ENCODE peak calls at places on chromosomes 7 and 10, in eight cellular contexts. One of them, this sample, is unnamed.

GRCh38 chr10:114869500-114869899 is 47.9 kb downstream of the FHIP2A start:
- DNase-seq in B cell: no peak
- DNase-seq in thoracic aorta: no peak
- DNase-seq in lower leg skin: no peak
- DNase-seq in AG04449: peak
- DNase-seq in cardiac muscle cell: peak
- DNase-seq in GM10248: no peak
- DNase-seq in glutamatergic neuron: no peak
- DNase-seq in this sample: no peak

GRCh38 chr10:11730779-11731178 is 11.4 kb upstream of the ECHDC3 start:
- DNase-seq in GM10248: no peak
- DNase-seq in glutamatergic neuron: no peak
- DNase-seq in cardiac muscle cell: no peak
- DNase-seq in AG04449: no peak
- DNase-seq in lower leg skin: no peak
- DNase-seq in thoracic aorta: no peak
- DNase-seq in B cell: no peak
- DNase-seq in this sample: no peak

GRCh38 chr7:23691320-23691719 is 11.3 kb downstream of the FAM221A start:
- DNase-seq in GM10248: no peak
- DNase-seq in cardiac muscle cell: no peak
- DNase-seq in lower leg skin: no peak
- DNase-seq in glutamatergic neuron: no peak
- DNase-seq in B cell: no peak
- DNase-seq in AG04449: no peak
- DNase-seq in thoracic aorta: no peak
- DNase-seq in this sample: no peak

GRCh38 chr7:20783716-20784310 is 2.9 kb downstream of the SP8 start:
- DNase-seq in lower leg skin: no peak
- DNase-seq in B cell: peak
- DNase-seq in GM10248: peak
- DNase-seq in cardiac muscle cell: no peak
- DNase-seq in thoracic aorta: no peak
- DNase-seq in AG04449: no peak
- DNase-seq in glutamatergic neuron: peak
- DNase-seq in this sample: peak

GRCh38 chr10:63407136-63407662 is 58.6 kb downstream of the JMJD1C start:
- DNase-seq in lower leg skin: no peak
- DNase-seq in glutamatergic neuron: no peak
- DNase-seq in cardiac muscle cell: no peak
- DNase-seq in thoracic aorta: no peak
- DNase-seq in B cell: no peak
- DNase-seq in GM10248: no peak
- DNase-seq in AG04449: no peak
- DNase-seq in this sample: no peak

GRCh38 chr10:119595134-119595714 is 1.5 kb downstream of the TIAL1 start:
- DNase-seq in lower leg skin: no peak
- DNase-seq in AG04449: no peak
- DNase-seq in glutamatergic neuron: no peak
- DNase-seq in GM10248: no peak
- DNase-seq in cardiac muscle cell: peak
- DNase-seq in thoracic aorta: no peak
- DNase-seq in B cell: no peak
- DNase-seq in this sample: no peak

GRCh38 chr10:97529685-97530465 is 31.2 kb downstream of the UBTD1 start:
- DNase-seq in glutamatergic neuron: no peak
- DNase-seq in GM10248: no peak
- DNase-seq in thoracic aorta: no peak
- DNase-seq in B cell: no peak
- DNase-seq in lower leg skin: no peak
- DNase-seq in AG04449: no peak
- DNase-seq in cardiac muscle cell: no peak
- DNase-seq in this sample: no peak

GRCh38 chr7:92158660-92159575 is 20.0 kb downstream of the LRRD1 start:
- DNase-seq in thoracic aorta: no peak
- DNase-seq in GM10248: peak
- DNase-seq in cardiac muscle cell: peak
- DNase-seq in lower leg skin: no peak
- DNase-seq in AG04449: peak
- DNase-seq in B cell: no peak
- DNase-seq in glutamatergic neuron: no peak
- DNase-seq in this sample: no peak

GRCh38 chr10:119509909-119510451 is 32.5 kb downstream of the RGS10 start:
- DNase-seq in glutamatergic neuron: no peak
- DNase-seq in thoracic aorta: no peak
- DNase-seq in cardiac muscle cell: peak
- DNase-seq in GM10248: no peak
- DNase-seq in lower leg skin: peak
- DNase-seq in B cell: no peak
- DNase-seq in AG04449: no peak
- DNase-seq in this sample: no peak

GRCh38 chr10:115558252-115558651 is 465.1 kb downstream of the ATRNL1 start:
- DNase-seq in B cell: no peak
- DNase-seq in GM10248: no peak
- DNase-seq in lower leg skin: no peak
- DNase-seq in AG04449: no peak
- DNase-seq in thoracic aorta: no peak
- DNase-seq in cardiac muscle cell: no peak
- DNase-seq in glutamatergic neuron: no peak
- DNase-seq in this sample: no peak

GRCh38 chr7:81527651-81528050 is 242.2 kb downstream of the HGF start:
- DNase-seq in AG04449: no peak
- DNase-seq in glutamatergic neuron: no peak
- DNase-seq in B cell: no peak
- DNase-seq in cardiac muscle cell: no peak
- DNase-seq in thoracic aorta: no peak
- DNase-seq in GM10248: no peak
- DNase-seq in lower leg skin: no peak
- DNase-seq in this sample: no peak

GRCh38 chr10:35460852-35461460 is 124.6 kb downstream of the CCNY start:
- DNase-seq in AG04449: no peak
- DNase-seq in thoracic aorta: no peak
- DNase-seq in glutamatergic neuron: no peak
- DNase-seq in B cell: no peak
- DNase-seq in GM10248: no peak
- DNase-seq in cardiac muscle cell: no peak
- DNase-seq in lower leg skin: no peak
- DNase-seq in this sample: no peak

GRCh38 chr7:103637726-103638125 is 191.7 kb upstream of the SLC26A5 start:
- DNase-seq in GM10248: no peak
- DNase-seq in AG04449: no peak
- DNase-seq in thoracic aorta: no peak
- DNase-seq in lower leg skin: no peak
- DNase-seq in B cell: no peak
- DNase-seq in glutamatergic neuron: no peak
- DNase-seq in cardiac muscle cell: no peak
- DNase-seq in this sample: no peak

GRCh38 chr7:105399043-105399725 is 10.5 kb upstream of the SRPK2 start:
- DNase-seq in GM10248: no peak
- DNase-seq in B cell: no peak
- DNase-seq in lower leg skin: no peak
- DNase-seq in glutamatergic neuron: no peak
- DNase-seq in AG04449: no peak
- DNase-seq in thoracic aorta: no peak
- DNase-seq in cardiac muscle cell: peak
- DNase-seq in this sample: no peak

GRCh38 chr7:76166404-76167255 is 35.1 kb upstream of the SRRM3 start:
- DNase-seq in glutamatergic neuron: peak
- DNase-seq in GM10248: peak
- DNase-seq in thoracic aorta: peak
- DNase-seq in AG04449: peak
- DNase-seq in B cell: peak
- DNase-seq in lower leg skin: peak
- DNase-seq in cardiac muscle cell: peak
- DNase-seq in this sample: peak
- TF ChIP-seq CTCF in glutamatergic neuron: no peak
- TF ChIP-seq CTCF in GM10248: no peak
- TF ChIP-seq CTCF in thoracic aorta: no peak
- TF ChIP-seq CTCF in AG04449: peak
- TF ChIP-seq CTCF in B cell: no peak
- TF ChIP-seq CTCF in lower leg skin: no peak
- TF ChIP-seq CTCF in cardiac muscle cell: peak
- TF ChIP-seq CTCF in this sample: no peak

DNA sequence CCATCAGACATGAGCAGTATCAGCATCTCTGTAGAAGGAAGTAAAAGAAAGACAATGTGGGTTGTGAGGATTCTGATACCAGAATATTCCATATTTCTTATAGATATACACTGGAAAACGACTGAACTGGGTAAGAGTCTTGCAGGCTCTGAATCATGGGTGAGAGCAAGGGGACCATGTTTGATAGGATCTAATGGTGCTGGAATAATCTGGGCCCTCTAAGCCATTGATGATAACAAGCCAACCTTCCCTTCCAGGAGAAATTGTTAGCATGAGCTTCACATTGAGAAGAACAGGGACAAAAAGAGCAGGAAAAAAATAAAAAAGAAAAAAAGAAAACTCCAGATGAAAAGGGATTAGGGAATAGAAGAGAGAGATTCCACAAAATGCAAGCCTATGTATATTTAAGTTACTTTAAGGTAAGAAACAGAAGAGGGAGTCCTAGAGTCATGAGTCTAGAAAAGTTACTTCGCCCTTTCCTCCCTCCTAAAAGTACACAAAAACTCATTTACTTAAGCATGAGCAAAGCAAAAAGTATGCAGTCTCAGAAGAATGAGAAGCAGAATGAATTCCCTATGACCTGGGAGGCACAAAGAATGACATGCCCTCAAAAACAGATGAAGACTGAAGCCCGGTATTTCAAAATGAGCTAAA is 181.9 kb downstream of the TMEM26 start:
- DNase-seq in cardiac muscle cell: peak
- DNase-seq in GM10248: no peak
- DNase-seq in B cell: no peak
- DNase-seq in lower leg skin: no peak
- DNase-seq in AG04449: peak
- DNase-seq in thoracic aorta: no peak
- DNase-seq in glutamatergic neuron: no peak
- DNase-seq in this sample: no peak
- TF ChIP-seq CTCF in cardiac muscle cell: peak
- TF ChIP-seq CTCF in GM10248: no peak
- TF ChIP-seq CTCF in B cell: no peak
- TF ChIP-seq CTCF in lower leg skin: no peak
- TF ChIP-seq CTCF in AG04449: peak
- TF ChIP-seq CTCF in thoracic aorta: no peak
- TF ChIP-seq CTCF in glutamatergic neuron: no peak
- TF ChIP-seq CTCF in this sample: no peak

GRCh38 chr7:108459922-108460551 is 3.8 kb upstream of the NRCAM start:
- DNase-seq in GM10248: peak
- DNase-seq in lower leg skin: no peak
- DNase-seq in B cell: peak
- DNase-seq in glutamatergic neuron: no peak
- DNase-seq in thoracic aorta: no peak
- DNase-seq in cardiac muscle cell: peak
- DNase-seq in AG04449: no peak
- DNase-seq in this sample: no peak
- TF ChIP-seq CTCF in GM10248: peak
- TF ChIP-seq CTCF in lower leg skin: no peak
- TF ChIP-seq CTCF in B cell: peak
- TF ChIP-seq CTCF in glutamatergic neuron: peak
- TF ChIP-seq CTCF in thoracic aorta: no peak
- TF ChIP-seq CTCF in cardiac muscle cell: peak
- TF ChIP-seq CTCF in AG04449: peak
- TF ChIP-seq CTCF in this sample: peak

DNA sequence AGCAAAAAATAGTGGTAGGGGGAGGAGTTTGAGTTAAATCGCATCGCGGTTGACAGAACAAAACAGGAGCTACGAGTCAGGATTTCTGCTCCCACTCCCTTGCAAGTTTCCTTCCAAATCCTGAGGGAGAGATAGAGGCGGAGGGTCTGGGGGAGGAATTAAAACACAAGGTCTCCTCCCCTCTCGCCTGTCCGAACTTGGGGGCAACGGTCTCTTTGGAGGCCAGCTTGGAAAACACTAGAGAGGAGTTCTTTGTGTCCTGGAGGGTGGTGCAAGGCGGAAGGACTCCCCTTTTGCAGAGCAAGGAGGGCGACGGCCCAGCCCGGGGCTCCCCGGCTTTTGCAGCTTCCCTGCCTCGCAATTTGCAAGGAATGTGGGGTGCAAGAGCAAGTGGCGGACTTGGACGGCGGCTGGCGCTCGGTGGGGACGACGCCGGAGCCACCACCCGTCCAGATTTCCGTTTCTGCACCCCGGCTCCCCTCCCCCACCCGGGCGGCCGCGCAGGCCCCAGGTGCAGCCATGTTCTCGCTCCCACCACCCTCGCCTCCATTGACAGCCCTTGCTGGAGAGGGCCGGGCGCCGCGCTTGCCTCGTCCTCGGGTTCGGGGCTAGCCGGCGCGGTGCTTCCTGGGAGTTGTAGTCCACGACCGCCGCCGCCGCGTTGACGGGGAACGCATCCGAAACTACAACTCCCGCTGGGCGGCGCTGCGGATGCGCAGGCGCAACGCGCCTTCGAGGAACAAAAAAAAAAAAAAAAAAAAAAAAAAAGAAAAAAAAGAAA is 417 bp upstream of the GTF2I start:
- DNase-seq in thoracic aorta: peak
- DNase-seq in GM10248: peak
- DNase-seq in lower leg skin: peak
- DNase-seq in AG04449: peak
- DNase-seq in glutamatergic neuron: peak
- DNase-seq in cardiac muscle cell: peak
- DNase-seq in B cell: peak
- DNase-seq in this sample: peak
- TF ChIP-seq CTCF in thoracic aorta: no peak
- TF ChIP-seq CTCF in GM10248: no peak
- TF ChIP-seq CTCF in lower leg skin: no peak
- TF ChIP-seq CTCF in AG04449: peak
- TF ChIP-seq CTCF in glutamatergic neuron: no peak
- TF ChIP-seq CTCF in cardiac muscle cell: peak
- TF ChIP-seq CTCF in B cell: no peak
- TF ChIP-seq CTCF in this sample: no peak

GRCh38 chr10:110016957-110017514 is 9.3 kb downstream of the ADD3 start:
- DNase-seq in AG04449: no peak
- DNase-seq in cardiac muscle cell: no peak
- DNase-seq in GM10248: no peak
- DNase-seq in lower leg skin: no peak
- DNase-seq in glutamatergic neuron: no peak
- DNase-seq in thoracic aorta: no peak
- DNase-seq in B cell: no peak
- DNase-seq in this sample: no peak

GRCh38 chr10:110013615-110014293 is 6.0 kb downstream of the ADD3 start:
- DNase-seq in cardiac muscle cell: no peak
- DNase-seq in lower leg skin: no peak
- DNase-seq in glutamatergic neuron: no peak
- DNase-seq in GM10248: no peak
- DNase-seq in AG04449: no peak
- DNase-seq in thoracic aorta: no peak
- DNase-seq in B cell: no peak
- DNase-seq in this sample: no peak

GRCh38 chr10:110017940-110018339 is 10.2 kb downstream of the ADD3 start:
- DNase-seq in lower leg skin: no peak
- DNase-seq in cardiac muscle cell: peak
- DNase-seq in GM10248: no peak
- DNase-seq in glutamatergic neuron: no peak
- DNase-seq in thoracic aorta: no peak
- DNase-seq in B cell: no peak
- DNase-seq in AG04449: no peak
- DNase-seq in this sample: no peak

GRCh38 chr10:110020265-110020664 is 12.5 kb downstream of the ADD3 start:
- DNase-seq in glutamatergic neuron: no peak
- DNase-seq in cardiac muscle cell: no peak
- DNase-seq in AG04449: no peak
- DNase-seq in thoracic aorta: no peak
- DNase-seq in GM10248: no peak
- DNase-seq in B cell: no peak
- DNase-seq in lower leg skin: no peak
- DNase-seq in this sample: no peak

GRCh38 chr10:110016037-110016436 is 8.3 kb downstream of the ADD3 start:
- DNase-seq in glutamatergic neuron: no peak
- DNase-seq in GM10248: no peak
- DNase-seq in cardiac muscle cell: no peak
- DNase-seq in lower leg skin: no peak
- DNase-seq in B cell: no peak
- DNase-seq in AG04449: no peak
- DNase-seq in thoracic aorta: no peak
- DNase-seq in this sample: no peak
- TF ChIP-seq CTCF in glutamatergic neuron: no peak
- TF ChIP-seq CTCF in GM10248: peak
- TF ChIP-seq CTCF in cardiac muscle cell: peak
- TF ChIP-seq CTCF in lower leg skin: no peak
- TF ChIP-seq CTCF in B cell: no peak
- TF ChIP-seq CTCF in AG04449: peak
- TF ChIP-seq CTCF in thoracic aorta: no peak
- TF ChIP-seq CTCF in this sample: no peak